ENCODE peak calls at places on chromosomes 16 and 17, in ten cellular contexts. P is ovary, I is IMR-90, Q is sigmoid colon, A is uterus, Y is right lobe of liver, C is HCT116, H is heart left ventricle, L is transverse colon, Z is spleen. R is an unnamed sample.

GRCh38 chr16:66902648-66903543 is 15.8 kb downstream of the CDH16 start:
- DNase-seq in L (no peak), P (no peak), C (no peak), Y (no peak), H (no peak), Q (no peak), A (no peak), I (no peak), Z (peak; percentile 38), R (no peak)

GRCh38 chr16:1144476-1145382 is 8.2 kb upstream of the CACNA1H start:
- DNase-seq in P (no peak), L (no peak), H (no peak), Q (no peak), A (no peak), I (no peak), Z (no peak), Y (no peak), C (no peak), R (no peak)

GRCh38 chr17:60640503-60640902 is 37.1 kb upstream of the BCAS3 start:
- DNase-seq in A (no peak), L (no peak), Q (no peak), P (no peak), Z (no peak), I (peak; percentile 22), Y (no peak), H (no peak), C (no peak), R (no peak)

GRCh38 chr16:1338119-1338730 is 4.8 kb downstream of the BAIAP3 start:
- DNase-seq in Y (no peak), C (no peak), Q (no peak), I (no peak), A (no peak), P (no peak), Z (no peak), H (no peak), L (peak; percentile 70), R (no peak)

GRCh38 chr16:15721018-15721417 is 71.0 kb downstream of the NDE1 start:
- DNase-seq in L (no peak), P (no peak), Q (no peak), Z (no peak), C (no peak), I (no peak), H (no peak), Y (no peak), A (no peak), R (no peak)

GRCh38 chr17:31279401-31279800 is 17.6 kb downstream of the OMG start:
- DNase-seq in A (no peak), Q (no peak), H (no peak), Y (no peak), Z (no peak), L (no peak), P (no peak), C (no peak), I (no peak), R (no peak)

GRCh38 chr16:89491974-89492687 is 1.8 kb upstream of the ANKRD11 start:
- DNase-seq in H (peak; percentile 26), I (no peak), Q (no peak), Y (no peak), C (no peak), P (no peak), Z (no peak), A (no peak), L (no peak), R (no peak)

GRCh38 chr17:35735036-35735805 is 3.8 kb downstream of the RASL10B start:
- DNase-seq in I (no peak), H (no peak), Q (no peak), Y (no peak), A (no peak), P (no peak), C (no peak), Z (no peak), L (no peak), R (no peak)

GRCh38 chr16:64345142-64345541 is 776.7 kb downstream of the CDH11 start:
- DNase-seq in C (no peak), A (no peak), Q (no peak), P (no peak), Z (peak; percentile 62), I (no peak), L (no peak), H (no peak), Y (no peak), R (no peak)
- TF ChIP-seq POLR2A in C (no peak), A (no peak), Q (no peak), P (no peak), Z (no peak), I (no peak), L (no peak), H (no peak), Y (no peak), R (no peak)

DNA sequence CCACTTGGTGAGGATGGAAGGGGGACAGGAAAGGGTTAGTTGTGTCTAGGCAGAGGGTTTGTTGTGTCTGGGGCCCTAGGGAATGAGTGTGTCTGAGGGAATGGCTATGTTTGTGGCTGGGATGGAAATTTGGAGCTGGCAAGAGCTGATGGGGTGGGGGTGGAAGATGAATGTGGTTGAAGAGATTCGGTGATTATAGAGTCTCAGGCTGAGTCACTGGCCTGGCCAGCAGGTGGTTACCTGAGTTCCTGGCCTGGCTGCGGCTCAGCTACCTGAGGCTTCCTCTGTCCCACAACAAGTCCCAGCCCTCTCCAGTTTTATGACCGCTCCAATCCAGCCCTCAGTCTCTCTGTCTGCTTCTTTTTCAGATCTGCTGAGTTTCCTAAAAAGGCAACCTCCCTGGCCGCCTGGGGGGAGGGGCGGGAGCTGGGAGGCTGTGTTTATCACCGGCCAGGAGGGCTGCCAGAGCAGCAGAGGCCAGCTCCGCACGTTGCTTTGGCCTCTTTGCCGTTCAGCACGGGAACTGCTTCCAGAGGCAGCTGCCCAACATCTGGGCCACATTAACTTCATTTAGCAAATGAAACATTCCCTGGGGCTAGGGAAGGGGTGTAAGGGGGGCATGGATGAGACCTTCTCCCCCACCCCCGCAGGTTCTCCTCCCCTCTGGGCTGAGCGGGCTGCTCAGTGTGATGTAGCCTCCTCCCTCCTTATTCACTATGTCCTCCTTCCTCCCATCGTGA is 21.8 kb downstream of the ITGB3 start:
- DNase-seq in Z (no peak), H (peak; percentile 90), A (peak; percentile 96), C (no peak), Q (peak; percentile 98), P (peak; percentile 97), I (peak; percentile 84), L (peak; percentile 75), Y (peak; percentile 88), R (peak; percentile 55)
- TF ChIP-seq POLR2A in Z (no peak), H (no peak), A (peak; percentile 60), C (no peak), Q (no peak), P (no peak), I (no peak), L (no peak), Y (no peak), R (no peak)

GRCh38 chr17:15262291-15263205 is 2.6 kb downstream of the PMP22 start:
- DNase-seq in Y (peak; percentile 68), I (peak; percentile 83), Z (peak; percentile 79), P (peak; percentile 90), H (peak; percentile 93), A (peak; percentile 91), L (peak; percentile 85), C (peak; percentile 87), Q (peak; percentile 98), R (peak; percentile 91)

GRCh38 chr17:15258113-15258512 is 7.0 kb downstream of the PMP22 start:
- DNase-seq in H (no peak), P (no peak), C (no peak), Z (peak; percentile 24), L (no peak), A (no peak), Y (no peak), Q (no peak), I (no peak), R (no peak)

GRCh38 chr17:15261818-15262290 is 3.3 kb downstream of the PMP22 start:
- DNase-seq in C (no peak), I (no peak), P (no peak), Y (no peak), A (no peak), Q (no peak), H (no peak), L (peak; percentile 20), Z (no peak), R (peak; percentile 20)

GRCh38 chr17:15261063-15261817 is 3.9 kb downstream of the PMP22 start:
- DNase-seq in Z (peak; percentile 44), C (no peak), P (peak; percentile 76), Q (peak; percentile 84), H (peak; percentile 80), A (peak; percentile 60), Y (peak; percentile 49), I (peak; percentile 60), L (peak; percentile 49), R (peak; percentile 71)

DNA sequence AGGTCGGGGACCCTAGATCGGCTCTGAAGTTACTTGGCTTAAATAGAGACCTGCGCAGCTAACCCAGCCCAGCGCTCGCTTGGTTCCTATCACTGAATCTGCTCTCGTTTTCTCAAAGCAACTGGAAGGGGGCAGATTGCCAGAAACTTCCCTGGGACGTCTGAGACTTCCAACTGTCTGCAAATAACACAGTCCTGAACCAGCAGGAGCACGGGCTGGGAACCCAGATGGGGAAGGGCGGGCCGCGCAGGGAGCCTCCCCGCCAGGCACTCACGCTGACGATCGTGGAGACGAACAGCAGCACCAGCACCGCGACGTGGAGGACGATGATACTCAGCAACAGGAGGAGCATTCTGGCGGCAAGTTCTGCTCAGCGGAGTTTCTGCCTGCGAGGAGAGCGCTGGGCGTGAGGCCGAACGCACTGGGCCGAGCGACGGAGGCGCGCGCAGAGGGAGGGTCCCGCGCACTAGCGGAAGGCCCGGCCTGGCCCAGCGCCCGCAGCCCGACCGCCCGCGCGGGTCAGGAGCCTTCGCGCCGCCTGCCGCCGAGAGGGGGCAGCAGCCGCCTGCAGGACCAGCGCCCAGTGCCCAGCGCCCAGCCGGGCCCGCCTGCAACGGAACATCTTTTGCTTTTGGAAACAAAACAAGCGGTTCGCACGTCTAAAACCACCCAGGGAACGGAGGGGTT is 4.6 kb downstream of the PMP22 start:
- DNase-seq in Y (peak; percentile 81), L (peak; percentile 85), A (peak; percentile 93), H (peak; percentile 95), P (peak; percentile 96), I (peak; percentile 88), C (no peak), Q (peak; percentile 97), Z (peak; percentile 92), R (peak; percentile 91)
- TF ChIP-seq POLR2A in Y (peak; percentile 38), L (peak; percentile 31), A (peak; percentile 6), H (no peak), P (no peak), I (peak; percentile 68), C (peak; percentile 48), Q (no peak), Z (no peak), R (peak; percentile 56)

GRCh38 chr17:7858487-7858832 is 657 bp downstream of the CYB5D1 start:
- DNase-seq in L (peak; percentile 53), P (peak; percentile 73), H (peak; percentile 68), I (peak; percentile 44), Q (peak; percentile 81), C (no peak), Y (peak; percentile 66), Z (peak; percentile 88), A (peak; percentile 43), R (peak; percentile 78)

GRCh38 chr17:7855643-7856080 is 796 bp downstream of the TMEM88 start:
- DNase-seq in Q (peak; percentile 77), Z (no peak), H (no peak), I (no peak), Y (peak; percentile 59), A (peak; percentile 36), L (no peak), P (no peak), C (no peak), R (peak; percentile 46)

GRCh38 chr17:7856081-7856791 is 1.1 kb downstream of the NAA38 start:
- DNase-seq in Q (peak; percentile 83), I (no peak), Y (peak; percentile 69), C (no peak), H (peak; percentile 86), A (peak; percentile 62), L (peak; percentile 80), P (peak; percentile 83), Z (peak; percentile 91), R (peak; percentile 77)

GRCh38 chr17:7857724-7858486 is at the start of gene CYB5D1:
- DNase-seq in P (peak; percentile 90), H (peak; percentile 89), L (peak; percentile 93), Q (peak; percentile 97), A (peak; percentile 90), Z (peak; percentile 95), I (peak; percentile 93), Y (peak; percentile 94), C (peak; percentile 94), R (peak; percentile 92)

DNA sequence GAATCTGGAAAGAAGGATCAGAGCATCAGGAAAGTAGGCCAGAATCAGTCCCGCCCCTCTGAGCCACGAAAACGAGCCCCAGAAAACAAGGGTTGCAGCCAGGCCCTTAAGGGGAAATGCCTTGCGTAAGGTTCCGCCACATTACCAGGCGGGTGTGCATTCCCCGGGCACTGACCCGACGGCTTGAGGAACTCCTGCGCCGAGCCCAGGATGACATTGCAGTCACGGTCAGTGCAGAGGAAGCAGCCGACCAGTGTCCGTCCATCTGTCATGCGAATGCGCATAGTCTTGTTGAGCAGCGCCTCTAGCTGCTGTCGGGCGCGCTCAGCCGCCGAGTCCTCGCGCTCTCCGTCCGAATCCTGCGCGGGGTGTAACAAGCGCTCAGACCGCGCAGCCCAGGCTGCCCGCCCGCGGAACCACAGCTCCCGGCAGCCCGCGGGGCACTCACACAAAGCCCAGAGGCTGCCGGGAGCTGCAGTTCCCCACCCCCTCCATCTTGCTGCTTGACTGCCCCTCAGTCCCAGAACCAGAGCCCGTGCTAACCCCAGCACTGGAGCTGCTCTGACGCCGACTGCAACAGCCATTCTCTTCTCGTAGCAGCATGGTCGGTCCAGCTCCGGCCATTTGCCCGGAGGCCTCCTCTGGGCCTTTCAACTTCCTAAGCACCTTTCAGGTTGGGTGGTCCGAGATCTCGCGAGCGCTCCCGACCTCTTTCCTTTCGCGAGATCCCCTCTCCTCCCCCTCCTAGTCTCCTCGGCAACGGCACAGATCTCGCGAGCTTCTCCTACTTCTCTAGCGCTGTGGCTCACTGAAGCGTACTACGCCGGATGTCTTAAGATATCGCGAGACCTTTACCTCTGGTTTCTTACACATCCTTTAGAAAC is at the start of gene NAA38:
- DNase-seq in H (peak; percentile 96), P (peak; percentile 96), L (peak; percentile 97), A (peak; percentile 96), C (peak; percentile 99), Y (peak; percentile 98), I (peak; percentile 100), Q (peak; percentile 99), Z (peak; percentile 97), R (peak; percentile 99)
- TF ChIP-seq POLR2A in H (no peak), P (peak; percentile 29), L (peak; percentile 73), A (no peak), C (peak; percentile 12), Y (peak; percentile 70), I (peak; percentile 66), Q (peak; percentile 31), Z (peak; percentile 46), R (peak; percentile 82)

R was measured in adrenal gland.